ENCODE peak calls at places on chromosome 17, in four cellular contexts. One of them, this sample, is unnamed.

GRCh38 chr17:32659419-32659842 is 172.6 kb downstream of the CDK5R1 start:
- DNase-seq in GM12878: peak
- DNase-seq in HepG2: peak
- DNase-seq in K562: peak
- DNase-seq in this sample: peak

GRCh38 chr17:6775871-6776405 is at the start of gene FBXO39:
- DNase-seq in GM12878: no peak
- DNase-seq in HepG2: no peak
- DNase-seq in K562: no peak
- DNase-seq in this sample: no peak

GRCh38 chr17:75762513-75763268 is 2.3 kb downstream of the GALK1 start:
- DNase-seq in GM12878: no peak
- DNase-seq in HepG2: no peak
- DNase-seq in K562: no peak
- DNase-seq in this sample: no peak

GRCh38 chr17:77287432-77288068 is 146.8 kb downstream of the SEC14L1 start:
- DNase-seq in GM12878: no peak
- DNase-seq in HepG2: peak
- DNase-seq in K562: no peak
- DNase-seq in this sample: peak

GRCh38 chr17:2222901-2223616 is 80.5 kb downstream of the SMG6 start:
- DNase-seq in GM12878: peak
- DNase-seq in HepG2: no peak
- DNase-seq in K562: no peak
- DNase-seq in this sample: no peak

GRCh38 chr17:31394544-31394943 is 3.1 kb downstream of the RAB11FIP4 start:
- DNase-seq in GM12878: no peak
- DNase-seq in HepG2: peak
- DNase-seq in K562: peak
- DNase-seq in this sample: peak

GRCh38 chr17:1813088-1813487 is 16.6 kb downstream of the SMYD4 start:
- DNase-seq in GM12878: no peak
- DNase-seq in HepG2: no peak
- DNase-seq in K562: no peak
- DNase-seq in this sample: no peak

GRCh38 chr17:59298512-59298911 is 32.9 kb upstream of the YPEL2 start:
- DNase-seq in GM12878: no peak
- DNase-seq in HepG2: no peak
- DNase-seq in K562: no peak
- DNase-seq in this sample: no peak

GRCh38 chr17:17044846-17045561 is 2.7 kb downstream of the MPRIP start:
- DNase-seq in GM12878: peak
- DNase-seq in HepG2: no peak
- DNase-seq in K562: peak
- DNase-seq in this sample: no peak

GRCh38 chr17:7468814-7469438 is 10.5 kb downstream of the ZBTB4 start:
- DNase-seq in GM12878: no peak
- DNase-seq in HepG2: no peak
- DNase-seq in K562: no peak
- DNase-seq in this sample: no peak

GRCh38 chr17:80270836-80271235 is 10.2 kb downstream of the RNF213 start:
- DNase-seq in GM12878: no peak
- DNase-seq in HepG2: peak
- DNase-seq in K562: peak
- DNase-seq in this sample: peak

GRCh38 chr17:50961282-50962220 is 95.4 kb upstream of the TOB1 start:
- DNase-seq in GM12878: no peak
- DNase-seq in HepG2: no peak
- DNase-seq in K562: no peak
- DNase-seq in this sample: no peak

GRCh38 chr17:57735230-57735629 is 9.9 kb downstream of the CCDC182 start:
- DNase-seq in GM12878: no peak
- DNase-seq in HepG2: no peak
- DNase-seq in K562: no peak
- DNase-seq in this sample: no peak

GRCh38 chr17:14245002-14245401 is 8.3 kb upstream of the CDRT15 start:
- DNase-seq in GM12878: no peak
- DNase-seq in HepG2: no peak
- DNase-seq in K562: no peak
- DNase-seq in this sample: no peak

GRCh38 chr17:55555772-55556171 is 44.5 kb upstream of the SMIM36 start:
- DNase-seq in GM12878: no peak
- DNase-seq in HepG2: no peak
- DNase-seq in K562: no peak
- DNase-seq in this sample: no peak

GRCh38 chr17:76716146-76716833 is 5.5 kb upstream of the MXRA7 start:
- DNase-seq in GM12878: no peak
- DNase-seq in HepG2: no peak
- DNase-seq in K562: peak
- DNase-seq in this sample: no peak

GRCh38 chr17:57269598-57270255 is 13.4 kb downstream of the MSI2 start:
- DNase-seq in GM12878: no peak
- DNase-seq in HepG2: no peak
- DNase-seq in K562: no peak
- DNase-seq in this sample: no peak

GRCh38 chr17:42672038-42672437 is 4.8 kb downstream of the PLEKHH3 start:
- DNase-seq in GM12878: no peak
- DNase-seq in HepG2: no peak
- DNase-seq in K562: no peak
- DNase-seq in this sample: no peak

GRCh38 chr17:40878044-40878443 is 7.0 kb downstream of the KRT20 start:
- DNase-seq in GM12878: no peak
- DNase-seq in HepG2: no peak
- DNase-seq in K562: no peak
- DNase-seq in this sample: no peak

GRCh38 chr17:74391771-74392170 is 24.5 kb downstream of the GPR142 start:
- DNase-seq in GM12878: no peak
- DNase-seq in HepG2: no peak
- DNase-seq in K562: no peak
- DNase-seq in this sample: no peak

GRCh38 chr17:19424934-19425868 is 14.2 kb downstream of the RNF112 start:
- DNase-seq in GM12878: no peak
- DNase-seq in HepG2: no peak
- DNase-seq in K562: no peak
- DNase-seq in this sample: no peak

GRCh38 chr17:50290074-50290702 is 15.9 kb downstream of the TMEM92 start:
- DNase-seq in GM12878: no peak
- DNase-seq in HepG2: no peak
- DNase-seq in K562: peak
- DNase-seq in this sample: no peak

GRCh38 chr17:32720671-32721070 is 156.3 kb downstream of the MYO1D start:
- DNase-seq in GM12878: no peak
- DNase-seq in HepG2: no peak
- DNase-seq in K562: no peak
- DNase-seq in this sample: no peak

GRCh38 chr17:38869647-38870258 is at the start of gene LASP1:
- DNase-seq in GM12878: peak
- DNase-seq in HepG2: peak
- DNase-seq in K562: peak
- DNase-seq in this sample: peak

GRCh38 chr17:44400226-44400847 is 10.9 kb upstream of the ITGA2B start:
- DNase-seq in GM12878: no peak
- DNase-seq in HepG2: peak
- DNase-seq in K562: peak
- DNase-seq in this sample: no peak

GRCh38 chr17:67270411-67270810 is 25.4 kb upstream of the HELZ start:
- DNase-seq in GM12878: no peak
- DNase-seq in HepG2: no peak
- DNase-seq in K562: no peak
- DNase-seq in this sample: no peak

GRCh38 chr17:44623070-44623725 is 33.1 kb upstream of the MEIOC start:
- DNase-seq in GM12878: no peak
- DNase-seq in HepG2: peak
- DNase-seq in K562: no peak
- DNase-seq in this sample: no peak

GRCh38 chr17:45743626-45744326 is 40.3 kb upstream of the CRHR1 start:
- DNase-seq in GM12878: no peak
- DNase-seq in HepG2: no peak
- DNase-seq in K562: no peak
- DNase-seq in this sample: no peak

GRCh38 chr17:55577687-55578086 is 66.4 kb upstream of the SMIM36 start:
- DNase-seq in GM12878: no peak
- DNase-seq in HepG2: no peak
- DNase-seq in K562: no peak
- DNase-seq in this sample: no peak

GRCh38 chr17:82881900-82882714 is 42.3 kb upstream of the ZNF750 start:
- DNase-seq in GM12878: no peak
- DNase-seq in HepG2: peak
- DNase-seq in K562: peak
- DNase-seq in this sample: no peak
- TF ChIP-seq BHLHE40 in GM12878: no peak
- TF ChIP-seq BHLHE40 in HepG2: no peak
- TF ChIP-seq BHLHE40 in K562: no peak
- TF ChIP-seq BHLHE40 in this sample: no peak

GRCh38 chr17:36938566-36939058 is 1.3 kb downstream of the LHX1 start:
- DNase-seq in GM12878: no peak
- DNase-seq in HepG2: no peak
- DNase-seq in K562: no peak
- DNase-seq in this sample: no peak
- TF ChIP-seq FOXM1 in GM12878: no peak
- TF ChIP-seq FOXM1 in HepG2: no peak
- TF ChIP-seq FOXM1 in K562: no peak
- TF ChIP-seq FOXM1 in this sample: no peak

GRCh38 chr17:69327060-69327831 is at the start of gene ABCA5:
- DNase-seq in GM12878: peak
- DNase-seq in HepG2: peak
- DNase-seq in K562: peak
- DNase-seq in this sample: peak
- TF ChIP-seq SP1 in GM12878: peak
- TF ChIP-seq SP1 in HepG2: peak
- TF ChIP-seq SP1 in K562: no peak
- TF ChIP-seq SP1 in this sample: no peak

GRCh38 chr17:4436381-4436780 is 2.6 kb downstream of the SPNS3 start:
- DNase-seq in GM12878: no peak
- DNase-seq in HepG2: no peak
- DNase-seq in K562: no peak
- DNase-seq in this sample: no peak
- TF ChIP-seq BHLHE40 in GM12878: no peak
- TF ChIP-seq BHLHE40 in HepG2: no peak
- TF ChIP-seq BHLHE40 in K562: no peak
- TF ChIP-seq BHLHE40 in this sample: no peak

GRCh38 chr17:72883351-72883750 is 209.1 kb downstream of the SLC39A11 start:
- DNase-seq in GM12878: no peak
- DNase-seq in HepG2: no peak
- DNase-seq in K562: no peak
- DNase-seq in this sample: no peak
- TF ChIP-seq FOXM1 in GM12878: no peak
- TF ChIP-seq FOXM1 in HepG2: no peak
- TF ChIP-seq FOXM1 in K562: no peak
- TF ChIP-seq FOXM1 in this sample: no peak

DNA sequence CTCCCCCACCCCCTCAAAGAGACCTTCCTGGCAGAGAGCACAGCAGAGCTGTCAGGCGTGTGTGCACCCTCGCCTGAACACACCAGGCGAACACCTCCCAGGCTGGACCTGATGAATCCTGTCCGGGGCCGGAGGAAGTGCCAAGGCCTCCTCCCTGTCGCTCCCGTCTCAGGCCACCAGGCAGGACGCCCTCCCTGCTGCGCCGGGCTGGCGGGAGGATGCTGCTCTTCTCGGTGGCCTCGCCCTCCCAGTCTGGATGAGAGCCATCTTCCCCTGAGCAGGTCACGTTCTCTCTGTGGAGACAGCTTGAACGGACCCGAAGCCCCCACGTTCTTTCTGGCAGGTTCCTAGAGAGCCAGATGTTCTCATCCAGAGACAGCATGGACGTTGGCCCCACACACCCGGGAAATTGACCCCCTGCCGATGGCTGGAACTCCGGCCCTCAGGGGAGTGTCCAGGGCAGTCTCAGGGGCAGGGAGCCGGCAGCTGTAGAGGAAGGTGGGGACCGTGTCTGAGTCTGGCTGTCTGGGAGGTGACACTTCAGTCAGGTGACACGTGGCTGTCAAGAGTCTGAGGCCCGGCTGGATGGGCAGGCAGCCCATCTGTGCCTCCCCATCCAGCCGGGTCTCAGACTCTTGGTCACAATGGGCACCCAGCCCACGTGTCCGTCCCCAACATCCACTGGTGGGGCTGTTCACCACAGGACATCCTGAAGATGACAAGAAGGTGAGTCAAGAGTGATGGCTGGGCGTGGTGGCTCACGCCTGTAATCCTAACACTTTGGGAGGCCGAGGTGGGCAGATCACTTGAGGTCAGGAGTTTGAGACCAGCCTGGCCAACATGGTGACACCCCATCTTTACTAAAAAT is 5.0 kb upstream of the TIMP2 start:
- DNase-seq in GM12878: no peak
- DNase-seq in HepG2: no peak
- DNase-seq in K562: no peak
- DNase-seq in this sample: no peak
- TF ChIP-seq SP1 in GM12878: no peak
- TF ChIP-seq SP1 in HepG2: no peak
- TF ChIP-seq SP1 in K562: no peak
- TF ChIP-seq SP1 in this sample: no peak